ENCODE peak calls at places on chromosomes 1 and 21, in six cellular contexts. One of them, this sample, is unnamed.
A peak's percentile ranks its signal among the peaks of the same experiment; 100 is the strongest.

GRCh38 chr1:182595641-182596240 is 6.7 kb upstream of the RNASEL start:
- DNase-seq in GM12878: no peak
- DNase-seq in H1: no peak
- DNase-seq in K562: peak; percentile 72
- DNase-seq in HepG2: peak; percentile 30
- DNase-seq in GM12891: no peak
- DNase-seq in this sample: no peak

GRCh38 chr21:45080639-45081414 is 6.4 kb downstream of the ADARB1 start:
- DNase-seq in HepG2: no peak
- DNase-seq in H1: no peak
- DNase-seq in K562: no peak
- DNase-seq in GM12878: no peak
- DNase-seq in GM12891: no peak
- DNase-seq in this sample: no peak

GRCh38 chr1:178241057-178241456 is 147.2 kb downstream of the RASAL2 start:
- DNase-seq in H1: no peak
- DNase-seq in GM12891: no peak
- DNase-seq in K562: no peak
- DNase-seq in HepG2: no peak
- DNase-seq in GM12878: no peak
- DNase-seq in this sample: no peak

GRCh38 chr1:206498685-206499084 is 8.6 kb upstream of the RASSF5 start:
- DNase-seq in HepG2: no peak
- DNase-seq in H1: peak; percentile 51
- DNase-seq in GM12891: no peak
- DNase-seq in GM12878: no peak
- DNase-seq in K562: no peak
- DNase-seq in this sample: no peak

GRCh38 chr21:42463861-42464515 is 32.0 kb downstream of the RSPH1 start:
- DNase-seq in GM12878: no peak
- DNase-seq in GM12891: no peak
- DNase-seq in HepG2: peak; percentile 10
- DNase-seq in K562: peak; percentile 75
- DNase-seq in H1: no peak
- DNase-seq in this sample: no peak

GRCh38 chr1:216923601-216924000 is 200.4 kb upstream of the ESRRG start:
- DNase-seq in GM12891: no peak
- DNase-seq in HepG2: no peak
- DNase-seq in K562: no peak
- DNase-seq in GM12878: no peak
- DNase-seq in H1: no peak
- DNase-seq in this sample: no peak

GRCh38 chr1:2623571-2624337 is 9.1 kb downstream of the MMEL1 start:
- DNase-seq in HepG2: no peak
- DNase-seq in GM12891: no peak
- DNase-seq in H1: no peak
- DNase-seq in K562: no peak
- DNase-seq in GM12878: no peak
- DNase-seq in this sample: no peak

GRCh38 chr1:50023292-50024159 is at the start of gene AGBL4:
- DNase-seq in K562: peak; percentile 61
- DNase-seq in H1: no peak
- DNase-seq in HepG2: no peak
- DNase-seq in GM12891: no peak
- DNase-seq in GM12878: no peak
- DNase-seq in this sample: no peak

GRCh38 chr1:117690230-117690629 is 84.4 kb downstream of the TENT5C start:
- DNase-seq in H1: no peak
- DNase-seq in K562: no peak
- DNase-seq in GM12891: no peak
- DNase-seq in HepG2: no peak
- DNase-seq in GM12878: no peak
- DNase-seq in this sample: no peak

GRCh38 chr21:18228060-18228739 is 16.4 kb upstream of the CHODL start:
- DNase-seq in H1: no peak
- DNase-seq in K562: no peak
- DNase-seq in GM12891: no peak
- DNase-seq in HepG2: no peak
- DNase-seq in GM12878: no peak
- DNase-seq in this sample: no peak

GRCh38 chr1:72064301-72064700 is 218.0 kb downstream of the NEGR1 start:
- DNase-seq in H1: no peak
- DNase-seq in HepG2: no peak
- DNase-seq in GM12891: no peak
- DNase-seq in K562: no peak
- DNase-seq in GM12878: no peak
- DNase-seq in this sample: no peak

GRCh38 chr1:12112711-12113161 is 49.6 kb downstream of the TNFRSF8 start:
- DNase-seq in GM12878: no peak
- DNase-seq in GM12891: no peak
- DNase-seq in K562: no peak
- DNase-seq in H1: no peak
- DNase-seq in HepG2: no peak
- DNase-seq in this sample: no peak

GRCh38 chr1:211724711-211725196 is 49.3 kb upstream of the NEK2 start:
- DNase-seq in HepG2: peak; percentile 19
- DNase-seq in GM12891: no peak
- DNase-seq in H1: no peak
- DNase-seq in K562: no peak
- DNase-seq in GM12878: no peak
- DNase-seq in this sample: no peak

GRCh38 chr1:77718181-77718580 is 35.7 kb upstream of the ZZZ3 start:
- DNase-seq in K562: no peak
- DNase-seq in GM12891: no peak
- DNase-seq in H1: no peak
- DNase-seq in HepG2: no peak
- DNase-seq in GM12878: no peak
- DNase-seq in this sample: no peak

GRCh38 chr21:41425954-41426655 is at the start of gene MX1:
- DNase-seq in K562: no peak
- DNase-seq in GM12891: peak; percentile 85
- DNase-seq in GM12878: peak; percentile 61
- DNase-seq in H1: no peak
- DNase-seq in HepG2: peak; percentile 16
- DNase-seq in this sample: peak; percentile 80
- TF ChIP-seq POLR2AphosphoS5 in K562: no peak
- TF ChIP-seq POLR2AphosphoS5 in GM12891: peak; percentile 90
- TF ChIP-seq POLR2AphosphoS5 in GM12878: peak; percentile 99
- TF ChIP-seq POLR2AphosphoS5 in H1: no peak
- TF ChIP-seq POLR2AphosphoS5 in HepG2: no peak
- TF ChIP-seq POLR2AphosphoS5 in this sample: peak; percentile 98

GRCh38 chr1:34266127-34266951 is 89.6 kb downstream of the C1orf94 start:
- DNase-seq in GM12891: no peak
- DNase-seq in H1: no peak
- DNase-seq in GM12878: no peak
- DNase-seq in HepG2: no peak
- DNase-seq in K562: no peak
- DNase-seq in this sample: no peak
- TF ChIP-seq TAF1 in GM12891: no peak
- TF ChIP-seq TAF1 in H1: no peak
- TF ChIP-seq TAF1 in GM12878: no peak
- TF ChIP-seq TAF1 in HepG2: no peak
- TF ChIP-seq TAF1 in K562: no peak
- TF ChIP-seq TAF1 in this sample: no peak

GRCh38 chr1:38018864-38019343 is 6.4 kb downstream of the UTP11 start:
- DNase-seq in K562: peak; percentile 51
- DNase-seq in GM12878: no peak
- DNase-seq in HepG2: peak; percentile 45
- DNase-seq in H1: no peak
- DNase-seq in GM12891: no peak
- DNase-seq in this sample: no peak

GRCh38 chr1:38014171-38014570 is 1.6 kb downstream of the UTP11 start:
- DNase-seq in GM12878: no peak
- DNase-seq in HepG2: no peak
- DNase-seq in K562: peak; percentile 43
- DNase-seq in H1: no peak
- DNase-seq in GM12891: no peak
- DNase-seq in this sample: no peak

GRCh38 chr1:38014724-38015424 is 2.3 kb downstream of the UTP11 start:
- DNase-seq in K562: peak; percentile 44
- DNase-seq in GM12878: no peak
- DNase-seq in GM12891: no peak
- DNase-seq in H1: no peak
- DNase-seq in HepG2: no peak
- DNase-seq in this sample: no peak

GRCh38 chr1:38013027-38013588 is 574 bp downstream of the UTP11 start:
- DNase-seq in K562: peak; percentile 83
- DNase-seq in GM12891: no peak
- DNase-seq in H1: no peak
- DNase-seq in HepG2: peak; percentile 49
- DNase-seq in GM12878: no peak
- DNase-seq in this sample: no peak

GRCh38 chr1:38015978-38016640 is 3.6 kb downstream of the UTP11 start:
- DNase-seq in H1: no peak
- DNase-seq in HepG2: no peak
- DNase-seq in GM12891: no peak
- DNase-seq in K562: peak; percentile 33
- DNase-seq in GM12878: no peak
- DNase-seq in this sample: no peak
- TF ChIP-seq POLR2A in H1: no peak
- TF ChIP-seq POLR2A in HepG2: no peak
- TF ChIP-seq POLR2A in GM12891: no peak
- TF ChIP-seq POLR2A in K562: no peak
- TF ChIP-seq POLR2A in GM12878: no peak
- TF ChIP-seq POLR2A in this sample: no peak

DNA sequence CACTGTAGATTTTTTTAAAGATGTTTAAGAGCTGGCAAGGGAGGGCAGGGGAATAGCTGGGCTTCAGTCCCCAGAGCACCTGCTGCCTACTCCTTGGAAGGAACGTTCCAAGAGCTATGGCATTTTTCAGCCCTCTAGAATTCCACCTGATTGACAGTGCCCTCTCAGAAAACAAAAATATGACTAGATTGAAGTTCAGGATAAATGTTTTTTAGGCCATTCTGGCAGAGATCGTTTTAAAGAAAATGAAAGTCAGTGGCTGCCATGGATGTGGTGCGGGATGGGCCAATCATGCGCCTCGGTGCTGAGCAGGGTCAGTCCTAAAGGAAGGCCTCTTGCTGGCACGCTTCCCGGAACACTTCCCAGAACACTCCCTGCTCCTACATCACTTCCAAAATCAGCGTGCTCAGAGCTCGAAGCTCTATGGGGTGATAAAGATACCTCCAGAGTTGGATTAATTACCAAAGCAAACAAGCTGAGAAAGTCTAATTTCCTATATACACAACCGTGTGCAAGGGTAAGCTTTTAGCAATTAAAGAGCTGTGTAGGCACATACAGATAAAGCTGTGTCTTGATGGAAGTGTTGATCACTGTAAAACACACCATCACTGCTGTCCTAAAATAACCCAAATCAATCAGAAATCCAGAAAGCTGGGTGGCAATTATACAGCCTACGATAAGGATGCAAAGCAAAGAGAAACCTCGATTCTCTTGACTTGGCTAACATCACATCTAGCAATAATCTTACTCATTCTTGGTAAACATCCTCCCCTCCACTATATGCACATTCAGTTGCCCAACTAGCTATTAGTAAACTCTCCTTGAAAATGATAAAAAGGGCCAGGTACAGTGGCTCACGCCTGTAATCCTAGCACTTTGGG is 34.6 kb downstream of the TGFBR3 start:
- DNase-seq in H1: no peak
- DNase-seq in HepG2: no peak
- DNase-seq in K562: no peak
- DNase-seq in GM12891: no peak
- DNase-seq in GM12878: no peak
- DNase-seq in this sample: no peak
- TF ChIP-seq POLR2AphosphoS5 in H1: no peak
- TF ChIP-seq POLR2AphosphoS5 in HepG2: no peak
- TF ChIP-seq POLR2AphosphoS5 in K562: no peak
- TF ChIP-seq POLR2AphosphoS5 in GM12891: no peak
- TF ChIP-seq POLR2AphosphoS5 in GM12878: no peak
- TF ChIP-seq POLR2AphosphoS5 in this sample: no peak

GRCh38 chr1:55930931-55931271 is 648.5 kb downstream of the PLPP3 start:
- DNase-seq in GM12891: no peak
- DNase-seq in K562: no peak
- DNase-seq in HepG2: no peak
- DNase-seq in GM12878: no peak
- DNase-seq in H1: no peak
- DNase-seq in this sample: no peak

GRCh38 chr1:55929652-55930051 is 649.7 kb downstream of the PLPP3 start:
- DNase-seq in GM12878: no peak
- DNase-seq in K562: no peak
- DNase-seq in GM12891: no peak
- DNase-seq in H1: no peak
- DNase-seq in HepG2: no peak
- DNase-seq in this sample: no peak

GRCh38 chr1:55927934-55928333 is 651.4 kb downstream of the PLPP3 start:
- DNase-seq in GM12891: no peak
- DNase-seq in HepG2: no peak
- DNase-seq in K562: no peak
- DNase-seq in GM12878: no peak
- DNase-seq in H1: no peak
- DNase-seq in this sample: no peak

GRCh38 chr1:55932402-55932801 is 647.0 kb downstream of the PLPP3 start:
- DNase-seq in K562: no peak
- DNase-seq in GM12891: no peak
- DNase-seq in H1: no peak
- DNase-seq in GM12878: no peak
- DNase-seq in HepG2: no peak
- DNase-seq in this sample: no peak

DNA sequence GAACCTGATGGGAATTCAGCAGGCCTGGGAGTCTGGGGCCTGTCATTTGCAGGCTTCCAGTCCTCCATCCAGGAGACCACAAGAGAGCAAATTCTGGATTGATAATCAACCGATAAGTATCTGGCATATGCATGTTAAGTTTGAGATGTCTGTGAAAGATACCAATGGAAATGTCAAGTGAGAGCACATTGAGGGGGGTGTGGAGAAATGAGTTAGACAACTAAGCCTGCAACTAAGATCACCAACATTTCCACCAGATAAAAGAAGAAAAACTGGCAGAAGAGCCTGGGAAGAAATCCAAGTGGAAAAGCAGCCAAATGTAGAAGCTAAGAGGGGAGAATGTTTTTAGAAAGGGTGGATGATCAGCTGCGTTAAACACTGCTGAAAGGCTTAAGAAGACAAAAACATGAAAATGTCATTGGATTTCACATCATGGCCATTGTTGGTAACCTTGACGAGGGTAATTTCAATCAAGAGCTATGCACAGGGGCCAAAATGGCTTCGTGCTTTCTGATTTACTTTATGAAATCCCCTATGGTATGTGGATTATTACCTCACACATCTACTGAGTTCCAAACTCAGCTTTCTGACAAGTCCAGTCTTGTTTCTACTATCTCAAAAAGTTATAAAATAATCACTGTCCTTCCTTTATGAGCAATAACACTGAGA is 648.0 kb downstream of the PLPP3 start:
- DNase-seq in H1: no peak
- DNase-seq in HepG2: no peak
- DNase-seq in GM12878: no peak
- DNase-seq in GM12891: no peak
- DNase-seq in K562: no peak
- DNase-seq in this sample: no peak
- TF ChIP-seq TAF1 in H1: no peak
- TF ChIP-seq TAF1 in HepG2: no peak
- TF ChIP-seq TAF1 in GM12878: no peak
- TF ChIP-seq TAF1 in GM12891: no peak
- TF ChIP-seq TAF1 in K562: no peak
- TF ChIP-seq TAF1 in this sample: no peak